ENCODE peak calls at places on chromosomes 5 and 9, in ten cellular contexts. One of them, this sample, is unnamed.

GRCh38 chr5:149922950-149923349 is 21.6 kb downstream of the PDE6A start:
- DNase-seq in Caco-2: no peak
- DNase-seq in tibial artery: no peak
- DNase-seq in caudate nucleus: no peak
- DNase-seq in activated CD4-positive, alpha-beta T cell treated with anti-CD3 and anti-CD28 coated beads for 24 hours: no peak
- DNase-seq in GM13977: no peak
- DNase-seq in M059J: no peak
- DNase-seq in stimulated activated CD8-positive, alpha-beta memory T cell treated with anti-CD3 and anti-CD28 coated beads, Interleukin-15, amount 100 ng/mL, for 4 hours: no peak
- DNase-seq in foreskin keratinocyte: no peak
- DNase-seq in iPS-NIHi11: no peak
- DNase-seq in this sample: no peak

GRCh38 chr5:9739135-9739534 is 109.0 kb upstream of the TAS2R1 start:
- DNase-seq in caudate nucleus: no peak
- DNase-seq in M059J: no peak
- DNase-seq in Caco-2: no peak
- DNase-seq in iPS-NIHi11: peak; percentile 32
- DNase-seq in tibial artery: no peak
- DNase-seq in activated CD4-positive, alpha-beta T cell treated with anti-CD3 and anti-CD28 coated beads for 24 hours: no peak
- DNase-seq in foreskin keratinocyte: no peak
- DNase-seq in GM13977: no peak
- DNase-seq in stimulated activated CD8-positive, alpha-beta memory T cell treated with anti-CD3 and anti-CD28 coated beads, Interleukin-15, amount 100 ng/mL, for 4 hours: no peak
- DNase-seq in this sample: no peak

GRCh38 chr5:148541054-148541835 is 113.1 kb downstream of the HTR4 start:
- DNase-seq in stimulated activated CD8-positive, alpha-beta memory T cell treated with anti-CD3 and anti-CD28 coated beads, Interleukin-15, amount 100 ng/mL, for 4 hours: no peak
- DNase-seq in tibial artery: no peak
- DNase-seq in foreskin keratinocyte: peak; percentile 38
- DNase-seq in Caco-2: no peak
- DNase-seq in M059J: no peak
- DNase-seq in iPS-NIHi11: no peak
- DNase-seq in caudate nucleus: no peak
- DNase-seq in GM13977: no peak
- DNase-seq in activated CD4-positive, alpha-beta T cell treated with anti-CD3 and anti-CD28 coated beads for 24 hours: no peak
- DNase-seq in this sample: no peak

GRCh38 chr9:72858089-72858912 is 94.6 kb downstream of the ALDH1A1 start:
- DNase-seq in iPS-NIHi11: no peak
- DNase-seq in GM13977: no peak
- DNase-seq in foreskin keratinocyte: no peak
- DNase-seq in Caco-2: peak; percentile 74
- DNase-seq in activated CD4-positive, alpha-beta T cell treated with anti-CD3 and anti-CD28 coated beads for 24 hours: no peak
- DNase-seq in tibial artery: no peak
- DNase-seq in M059J: peak; percentile 59
- DNase-seq in stimulated activated CD8-positive, alpha-beta memory T cell treated with anti-CD3 and anti-CD28 coated beads, Interleukin-15, amount 100 ng/mL, for 4 hours: no peak
- DNase-seq in caudate nucleus: no peak
- DNase-seq in this sample: no peak

GRCh38 chr5:138287252-138287651 is 12.8 kb upstream of the GFRA3 start:
- DNase-seq in activated CD4-positive, alpha-beta T cell treated with anti-CD3 and anti-CD28 coated beads for 24 hours: no peak
- DNase-seq in Caco-2: no peak
- DNase-seq in foreskin keratinocyte: no peak
- DNase-seq in M059J: no peak
- DNase-seq in stimulated activated CD8-positive, alpha-beta memory T cell treated with anti-CD3 and anti-CD28 coated beads, Interleukin-15, amount 100 ng/mL, for 4 hours: no peak
- DNase-seq in caudate nucleus: no peak
- DNase-seq in GM13977: no peak
- DNase-seq in tibial artery: no peak
- DNase-seq in iPS-NIHi11: no peak
- DNase-seq in this sample: no peak

GRCh38 chr5:10689391-10690081 is 71.5 kb downstream of the DAP start:
- DNase-seq in M059J: peak; percentile 64
- DNase-seq in iPS-NIHi11: peak; percentile 56
- DNase-seq in activated CD4-positive, alpha-beta T cell treated with anti-CD3 and anti-CD28 coated beads for 24 hours: no peak
- DNase-seq in stimulated activated CD8-positive, alpha-beta memory T cell treated with anti-CD3 and anti-CD28 coated beads, Interleukin-15, amount 100 ng/mL, for 4 hours: no peak
- DNase-seq in Caco-2: no peak
- DNase-seq in tibial artery: peak; percentile 27
- DNase-seq in foreskin keratinocyte: no peak
- DNase-seq in caudate nucleus: no peak
- DNase-seq in GM13977: peak; percentile 48
- DNase-seq in this sample: no peak

GRCh38 chr5:179679014-179679674 is 1.7 kb downstream of the CBY3 start:
- DNase-seq in Caco-2: peak; percentile 94
- DNase-seq in GM13977: peak; percentile 69
- DNase-seq in stimulated activated CD8-positive, alpha-beta memory T cell treated with anti-CD3 and anti-CD28 coated beads, Interleukin-15, amount 100 ng/mL, for 4 hours: peak; percentile 45
- DNase-seq in foreskin keratinocyte: peak; percentile 20
- DNase-seq in tibial artery: peak; percentile 83
- DNase-seq in activated CD4-positive, alpha-beta T cell treated with anti-CD3 and anti-CD28 coated beads for 24 hours: peak; percentile 51
- DNase-seq in iPS-NIHi11: peak; percentile 71
- DNase-seq in M059J: no peak
- DNase-seq in caudate nucleus: peak; percentile 64
- DNase-seq in this sample: peak; percentile 11

GRCh38 chr9:94719878-94720277 is 6.6 kb upstream of the AOPEP start:
- DNase-seq in M059J: peak; percentile 89
- DNase-seq in GM13977: no peak
- DNase-seq in foreskin keratinocyte: peak; percentile 48
- DNase-seq in stimulated activated CD8-positive, alpha-beta memory T cell treated with anti-CD3 and anti-CD28 coated beads, Interleukin-15, amount 100 ng/mL, for 4 hours: no peak
- DNase-seq in Caco-2: no peak
- DNase-seq in tibial artery: no peak
- DNase-seq in iPS-NIHi11: no peak
- DNase-seq in activated CD4-positive, alpha-beta T cell treated with anti-CD3 and anti-CD28 coated beads for 24 hours: no peak
- DNase-seq in caudate nucleus: no peak
- DNase-seq in this sample: no peak

GRCh38 chr9:114098021-114098659 is 952 bp downstream of the KIF12 start:
- DNase-seq in activated CD4-positive, alpha-beta T cell treated with anti-CD3 and anti-CD28 coated beads for 24 hours: no peak
- DNase-seq in iPS-NIHi11: peak; percentile 92
- DNase-seq in stimulated activated CD8-positive, alpha-beta memory T cell treated with anti-CD3 and anti-CD28 coated beads, Interleukin-15, amount 100 ng/mL, for 4 hours: no peak
- DNase-seq in GM13977: peak; percentile 42
- DNase-seq in Caco-2: peak; percentile 85
- DNase-seq in M059J: peak; percentile 19
- DNase-seq in foreskin keratinocyte: no peak
- DNase-seq in tibial artery: peak; percentile 62
- DNase-seq in caudate nucleus: peak; percentile 56
- DNase-seq in this sample: no peak

GRCh38 chr9:99925542-99925941 is 19.1 kb downstream of the STX17 start:
- DNase-seq in activated CD4-positive, alpha-beta T cell treated with anti-CD3 and anti-CD28 coated beads for 24 hours: no peak
- DNase-seq in M059J: peak; percentile 5
- DNase-seq in tibial artery: no peak
- DNase-seq in stimulated activated CD8-positive, alpha-beta memory T cell treated with anti-CD3 and anti-CD28 coated beads, Interleukin-15, amount 100 ng/mL, for 4 hours: no peak
- DNase-seq in caudate nucleus: no peak
- DNase-seq in Caco-2: no peak
- DNase-seq in foreskin keratinocyte: no peak
- DNase-seq in GM13977: no peak
- DNase-seq in iPS-NIHi11: no peak
- DNase-seq in this sample: no peak

GRCh38 chr5:143921525-143922311 is 109.8 kb downstream of the HMHB1 start:
- DNase-seq in M059J: peak; percentile 86
- DNase-seq in tibial artery: no peak
- DNase-seq in foreskin keratinocyte: peak; percentile 85
- DNase-seq in Caco-2: no peak
- DNase-seq in stimulated activated CD8-positive, alpha-beta memory T cell treated with anti-CD3 and anti-CD28 coated beads, Interleukin-15, amount 100 ng/mL, for 4 hours: no peak
- DNase-seq in activated CD4-positive, alpha-beta T cell treated with anti-CD3 and anti-CD28 coated beads for 24 hours: no peak
- DNase-seq in iPS-NIHi11: no peak
- DNase-seq in GM13977: no peak
- DNase-seq in caudate nucleus: no peak
- DNase-seq in this sample: no peak

GRCh38 chr9:22124263-22125011 is 115.3 kb upstream of the CDKN2B start:
- DNase-seq in iPS-NIHi11: no peak
- DNase-seq in Caco-2: peak; percentile 70
- DNase-seq in GM13977: no peak
- DNase-seq in foreskin keratinocyte: no peak
- DNase-seq in M059J: peak; percentile 91
- DNase-seq in activated CD4-positive, alpha-beta T cell treated with anti-CD3 and anti-CD28 coated beads for 24 hours: no peak
- DNase-seq in caudate nucleus: no peak
- DNase-seq in stimulated activated CD8-positive, alpha-beta memory T cell treated with anti-CD3 and anti-CD28 coated beads, Interleukin-15, amount 100 ng/mL, for 4 hours: no peak
- DNase-seq in tibial artery: no peak
- DNase-seq in this sample: no peak

GRCh38 chr5:82185842-82186241 is 92.3 kb downstream of the RPS23 start:
- DNase-seq in GM13977: no peak
- DNase-seq in Caco-2: no peak
- DNase-seq in tibial artery: no peak
- DNase-seq in foreskin keratinocyte: no peak
- DNase-seq in M059J: no peak
- DNase-seq in iPS-NIHi11: no peak
- DNase-seq in stimulated activated CD8-positive, alpha-beta memory T cell treated with anti-CD3 and anti-CD28 coated beads, Interleukin-15, amount 100 ng/mL, for 4 hours: no peak
- DNase-seq in caudate nucleus: no peak
- DNase-seq in activated CD4-positive, alpha-beta T cell treated with anti-CD3 and anti-CD28 coated beads for 24 hours: no peak
- DNase-seq in this sample: no peak

GRCh38 chr5:78632467-78632866 is 16.1 kb downstream of the LHFPL2 start:
- DNase-seq in foreskin keratinocyte: no peak
- DNase-seq in caudate nucleus: no peak
- DNase-seq in GM13977: no peak
- DNase-seq in iPS-NIHi11: no peak
- DNase-seq in activated CD4-positive, alpha-beta T cell treated with anti-CD3 and anti-CD28 coated beads for 24 hours: no peak
- DNase-seq in Caco-2: no peak
- DNase-seq in tibial artery: no peak
- DNase-seq in stimulated activated CD8-positive, alpha-beta memory T cell treated with anti-CD3 and anti-CD28 coated beads, Interleukin-15, amount 100 ng/mL, for 4 hours: no peak
- DNase-seq in M059J: no peak
- DNase-seq in this sample: no peak

GRCh38 chr5:143471041-143471509 is 67.6 kb upstream of the NR3C1 start:
- DNase-seq in tibial artery: no peak
- DNase-seq in activated CD4-positive, alpha-beta T cell treated with anti-CD3 and anti-CD28 coated beads for 24 hours: no peak
- DNase-seq in iPS-NIHi11: no peak
- DNase-seq in stimulated activated CD8-positive, alpha-beta memory T cell treated with anti-CD3 and anti-CD28 coated beads, Interleukin-15, amount 100 ng/mL, for 4 hours: no peak
- DNase-seq in GM13977: no peak
- DNase-seq in caudate nucleus: no peak
- DNase-seq in M059J: peak; percentile 95
- DNase-seq in foreskin keratinocyte: peak; percentile 28
- DNase-seq in Caco-2: no peak
- DNase-seq in this sample: no peak

This sample was measured in hypothalamus.